ENCODE peak calls at places on chromosomes 12 and 14, in nine cellular contexts. V, H, Q, K, O, Z, B, R and D are unnamed samples.
A peak's percentile ranks its signal among the peaks of the same experiment; 100 is the strongest.

GRCh38 chr14:99758121-99758871 is 34.9 kb upstream of the EML1 start:
- DNase-seq in R (no peak), Z (peak; percentile 72), V (peak; percentile 96), O (no peak), K (peak; percentile 88), H (no peak), B (no peak), Q (no peak), D (no peak)

GRCh38 chr12:112456029-112456428 is 37.3 kb downstream of the PTPN11 start:
- DNase-seq in K (no peak), Q (no peak), O (no peak), Z (no peak), V (no peak), H (no peak), B (no peak), R (no peak), D (no peak)

GRCh38 chr14:100873083-100873482 is 30.4 kb downstream of the RTL1 start:
- DNase-seq in H (no peak), Q (no peak), R (no peak), Z (peak; percentile 40), O (no peak), K (no peak), V (no peak), B (no peak), D (no peak)

GRCh38 chr14:90549794-90550591 is 153.2 kb downstream of the CALM1 start:
- DNase-seq in H (no peak), O (no peak), Q (no peak), Z (no peak), R (no peak), K (no peak), B (no peak), V (no peak), D (no peak)

GRCh38 chr12:92570056-92570753 is 132.6 kb upstream of the PLEKHG7 start:
- DNase-seq in R (peak; percentile 71), O (peak; percentile 58), K (peak; percentile 57), V (peak; percentile 79), H (peak; percentile 73), Z (peak; percentile 75), Q (no peak), B (peak; percentile 46), D (no peak)

GRCh38 chr14:51738754-51739153 is 87.0 kb downstream of the FRMD6 start:
- DNase-seq in V (no peak), H (no peak), O (no peak), Z (no peak), Q (no peak), R (no peak), K (no peak), B (no peak), D (no peak)

GRCh38 chr12:67942704-67943103 is 46.5 kb upstream of the IFNG-AS1 start:
- DNase-seq in H (no peak), R (no peak), Z (no peak), K (no peak), Q (no peak), B (no peak), V (no peak), O (no peak), D (no peak)

GRCh38 chr14:104125011-104125410 is 13.4 kb upstream of the KIF26A start:
- DNase-seq in B (no peak), H (no peak), O (no peak), K (no peak), Q (no peak), V (no peak), R (no peak), Z (no peak), D (no peak)

GRCh38 chr12:109677323-109677722 is 36.3 kb upstream of the FAM222A start:
- DNase-seq in K (no peak), Z (no peak), H (no peak), B (no peak), V (no peak), O (no peak), R (no peak), Q (no peak), D (no peak)

GRCh38 chr12:131007031-131007793 is 53.5 kb downstream of the ADGRD1 start:
- DNase-seq in O (no peak), V (no peak), B (no peak), Q (no peak), K (no peak), H (no peak), Z (peak; percentile 92), R (peak; percentile 59), D (no peak)

GRCh38 chr12:102379346-102379745 is 101.0 kb downstream of the IGF1 start:
- DNase-seq in K (no peak), V (no peak), R (no peak), Z (no peak), O (no peak), Q (no peak), H (no peak), B (no peak), D (no peak)

GRCh38 chr14:50311337-50311973 is 574 bp downstream of the L2HGDH start:
- DNase-seq in R (no peak), K (no peak), B (no peak), Q (no peak), V (no peak), O (peak; percentile 26), H (no peak), Z (no peak), D (no peak)

GRCh38 chr14:50311974-50312733 is at the start of the genes DMAC2L and L2HGDH:
- DNase-seq in H (peak; percentile 92), Z (peak; percentile 95), R (peak; percentile 93), Q (peak; percentile 77), V (peak; percentile 92), B (peak; percentile 95), O (peak; percentile 94), K (peak; percentile 40), D (peak; percentile 93)

GRCh38 chr14:50308363-50308762 is 3.7 kb downstream of the L2HGDH start:
- DNase-seq in Z (no peak), V (no peak), K (no peak), Q (no peak), R (no peak), O (no peak), H (no peak), B (no peak), D (no peak)

GRCh38 chr14:50310445-50310844 is 1.6 kb downstream of the L2HGDH start:
- DNase-seq in K (no peak), Q (no peak), V (no peak), B (no peak), H (no peak), R (no peak), Z (no peak), O (no peak), D (no peak)

GRCh38 chr14:50312734-50313054 is 570 bp downstream of the DMAC2L start:
- DNase-seq in H (no peak), B (no peak), K (no peak), R (no peak), V (no peak), Q (no peak), Z (no peak), O (no peak), D (no peak)
- TF ChIP-seq CTCF in H (no peak), B (no peak), K (no peak), R (no peak), V (no peak), Q (no peak), Z (no peak), O (no peak), D (no peak)

DNA sequence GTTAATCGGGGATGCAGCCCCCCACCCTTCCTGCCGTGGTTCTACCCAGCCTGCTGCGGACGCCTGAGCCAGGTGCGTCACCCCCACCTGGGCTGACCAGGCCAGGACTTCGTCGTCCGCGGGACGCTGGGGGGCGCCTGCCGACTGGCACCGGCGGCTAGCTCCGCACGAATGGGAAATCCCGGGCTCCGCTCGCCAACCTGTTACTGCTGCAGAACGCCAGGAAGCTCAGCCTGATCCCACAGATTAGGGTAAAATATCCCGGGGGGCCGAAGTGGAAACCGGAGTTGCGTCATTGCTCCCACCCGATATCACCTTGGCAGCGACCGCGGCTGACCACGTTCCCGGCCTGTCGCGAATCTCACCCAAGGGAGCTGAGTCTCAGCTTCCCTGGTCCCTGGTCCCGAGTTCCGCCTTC is 528 bp upstream of the VDR start:
- DNase-seq in V (peak; percentile 20), Q (no peak), O (peak; percentile 51), R (peak; percentile 43), H (no peak), B (peak; percentile 75), Z (peak; percentile 69), K (no peak), D (no peak)
- TF ChIP-seq CTCF in V (no peak), Q (no peak), O (peak; percentile 17), R (peak; percentile 34), H (no peak), B (peak; percentile 3), Z (peak; percentile 15), K (peak; percentile 37), D (no peak)

DNA sequence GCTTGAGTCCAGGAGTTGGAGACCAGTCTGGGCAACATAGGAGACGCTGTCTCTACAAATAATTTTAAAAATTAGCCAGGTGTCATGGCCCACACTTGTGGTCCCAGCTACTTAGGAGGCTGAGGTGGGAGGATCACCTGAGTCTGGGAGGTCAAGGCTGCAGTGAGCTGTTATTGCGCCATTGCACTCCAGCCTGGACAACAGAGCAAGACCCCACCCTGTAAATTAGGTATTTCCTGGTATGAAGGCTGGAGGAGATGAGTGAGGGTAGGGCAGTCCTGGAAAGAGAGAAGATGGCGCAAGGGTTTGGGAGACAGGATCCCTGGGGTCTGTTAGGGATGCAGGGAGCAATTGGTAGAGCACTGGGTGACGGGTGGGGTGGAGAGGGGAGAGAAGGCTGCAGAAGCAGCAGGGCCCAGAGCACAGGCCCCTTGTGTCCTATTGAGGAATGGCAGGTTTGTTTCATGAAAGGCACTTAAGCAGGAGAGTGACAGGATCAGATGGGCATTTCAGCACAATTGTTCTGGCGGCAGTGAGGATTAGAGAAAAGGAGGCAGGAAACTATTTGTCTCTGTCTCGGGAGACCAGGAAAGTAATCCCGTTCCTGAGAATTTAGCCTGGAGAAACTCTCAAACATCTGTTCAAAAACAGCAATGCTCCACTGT is 47.2 kb upstream of the KTN1 start:
- DNase-seq in O (no peak), Z (no peak), Q (no peak), K (no peak), B (no peak), H (no peak), V (no peak), R (no peak), D (no peak)
- TF ChIP-seq CTCF in O (no peak), Z (no peak), Q (no peak), K (peak; percentile 5), B (no peak), H (no peak), V (no peak), R (no peak), D (no peak)

DNA sequence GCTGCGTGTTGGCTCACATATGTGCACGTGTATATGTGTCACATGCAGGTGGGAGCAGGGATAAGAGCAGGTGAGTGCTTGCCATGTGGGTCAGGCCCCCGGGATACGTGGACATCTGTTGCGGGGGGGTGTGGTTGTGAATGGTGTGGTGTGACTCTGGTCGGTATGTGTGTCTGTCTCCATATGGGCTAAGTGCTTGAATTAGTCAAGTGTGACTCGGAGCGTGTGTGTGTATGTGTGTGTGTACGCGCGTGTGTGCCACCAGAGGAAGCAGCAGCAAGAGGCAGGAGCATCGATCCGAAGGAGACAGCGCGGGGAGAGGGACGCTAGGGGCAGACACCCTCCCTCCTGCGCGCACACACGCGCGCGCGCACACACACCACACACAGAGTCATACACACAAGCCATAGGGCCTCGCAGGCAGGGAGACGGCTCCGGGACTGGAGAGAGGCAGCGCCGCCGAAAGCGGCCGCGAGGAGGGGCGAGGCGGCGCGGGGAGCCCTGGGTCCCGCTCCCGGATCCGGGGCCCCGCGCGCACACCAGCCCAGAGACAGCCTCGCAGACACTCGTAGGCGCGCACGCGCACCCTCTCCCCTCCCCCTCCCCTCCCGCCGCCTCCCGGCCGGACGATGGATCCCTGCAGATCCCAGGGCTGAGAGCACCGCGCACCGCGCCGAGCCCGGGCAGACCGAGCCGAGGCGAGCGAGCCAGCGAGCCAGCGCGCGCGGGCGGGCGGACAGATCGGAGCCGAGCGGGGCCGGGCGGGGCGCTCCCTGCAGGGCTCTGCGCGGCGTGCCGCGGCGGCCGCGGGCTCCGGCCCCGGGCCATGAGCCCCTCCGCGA is at the start of gene ASIC1:
- DNase-seq in V (peak; percentile 75), R (peak; percentile 66), O (peak; percentile 84), Q (peak; percentile 47), B (peak; percentile 54), K (no peak), H (no peak), Z (peak; percentile 88), D (no peak)
- TF ChIP-seq CTCF in V (no peak), R (no peak), O (no peak), Q (no peak), B (no peak), K (no peak), H (no peak), Z (no peak), D (no peak)